ENCODE peak calls at places on chromosomes 12 and 14, in ten cellular contexts. Z, E, M, N, V, W, B, C, D and G are unnamed samples.

GRCh38 chr12:3275171-3276041 is 198.2 kb downstream of the TSPAN9 start:
- DNase-seq in Z (peak; percentile 31), E (peak; percentile 83), M (peak; percentile 62), N (peak; percentile 71), V (peak; percentile 51), W (peak; percentile 84), B (peak; percentile 80), C (peak; percentile 36), D (peak; percentile 70), G (peak; percentile 59)

GRCh38 chr12:27844427-27845090 is 64.5 kb upstream of the MANSC4 start:
- DNase-seq in Z (peak; percentile 33), E (no peak), M (no peak), N (no peak), V (no peak), W (no peak), B (no peak), C (no peak), D (no peak), G (no peak)

GRCh38 chr12:55694651-55695050 is 13.1 kb downstream of the ITGA7 start:
- DNase-seq in Z (no peak), E (no peak), M (no peak), N (no peak), V (no peak), W (no peak), B (no peak), C (no peak), D (no peak), G (no peak)

GRCh38 chr14:103711516-103712431 is 3.5 kb downstream of the XRCC3 start:
- DNase-seq in Z (peak; percentile 79), E (peak; percentile 86), M (no peak), N (peak; percentile 45), V (no peak), W (peak; percentile 84), B (no peak), C (no peak), D (peak; percentile 50), G (no peak)

GRCh38 chr14:64707661-64708060 is 3.4 kb downstream of the PLEKHG3 start:
- DNase-seq in Z (peak; percentile 98), E (peak; percentile 56), M (peak; percentile 61), N (no peak), V (no peak), W (peak; percentile 38), B (peak; percentile 88), C (peak; percentile 53), D (no peak), G (peak; percentile 85)

GRCh38 chr12:51388066-51388799 is 3.0 kb downstream of the GALNT6 start:
- DNase-seq in Z (peak; percentile 79), E (no peak), M (peak; percentile 31), N (peak; percentile 14), V (no peak), W (peak; percentile 74), B (peak; percentile 61), C (no peak), D (no peak), G (peak; percentile 34)

GRCh38 chr14:67268456-67269115 is 27.4 kb downstream of the PALS1 start:
- DNase-seq in Z (no peak), E (no peak), M (no peak), N (no peak), V (no peak), W (no peak), B (no peak), C (no peak), D (no peak), G (peak; percentile 10)

GRCh38 chr14:68947802-68948201 is 31.3 kb downstream of the ACTN1 start:
- DNase-seq in Z (no peak), E (peak; percentile 97), M (peak; percentile 76), N (peak; percentile 86), V (no peak), W (peak; percentile 93), B (peak; percentile 84), C (no peak), D (no peak), G (peak; percentile 84)

DNA sequence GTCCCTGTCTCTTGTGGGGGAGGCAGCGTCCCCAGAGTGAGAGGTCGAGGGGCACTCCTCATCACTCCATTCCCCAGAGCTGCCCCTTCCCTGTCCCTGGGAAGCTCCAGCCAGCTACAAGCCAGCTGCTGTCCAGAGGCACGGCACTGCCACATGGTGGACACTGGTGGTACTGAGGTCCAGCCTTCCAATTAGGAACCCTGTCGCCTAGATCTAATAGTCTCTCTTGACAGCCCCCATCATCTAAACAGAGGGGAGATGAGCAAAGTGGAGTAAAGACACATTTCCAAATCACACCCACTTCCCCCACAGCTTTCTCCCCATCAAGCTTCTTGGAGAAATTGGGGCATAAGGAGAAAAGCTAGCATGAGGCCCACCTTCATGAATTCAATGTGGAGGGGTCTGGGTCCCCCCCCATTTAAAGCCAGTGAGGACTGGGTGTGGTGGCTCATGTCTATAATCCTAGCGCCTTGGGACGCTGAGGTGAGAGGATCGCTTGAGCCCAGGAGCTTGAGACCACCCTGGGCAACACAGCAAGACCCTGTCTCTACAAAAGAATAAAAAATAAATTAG is 2.1 kb upstream of the INHBE start:
- DNase-seq in Z (peak; percentile 59), E (no peak), M (peak; percentile 84), N (peak; percentile 82), V (no peak), W (peak; percentile 89), B (peak; percentile 88), C (no peak), D (peak; percentile 77), G (peak; percentile 76)
- H3K4me3 ChIP-seq in Z (no peak overlapping the region), E (no peak overlapping the region), M (no peak overlapping the region), N (no peak overlapping the region), V (no peak overlapping the region), W (no peak overlapping the region), B (no peak overlapping the region), C (no peak overlapping the region), D (no peak overlapping the region), G (no peak overlapping the region)

GRCh38 chr12:6964605-6965025 is 5.8 kb downstream of the PHB2 start:
- DNase-seq in Z (no peak), E (peak; percentile 73), M (no peak), N (no peak), V (no peak), W (peak; percentile 68), B (no peak), C (no peak), D (peak; percentile 29), G (no peak)

GRCh38 chr12:6963741-6964446 is 6.6 kb downstream of the PHB2 start:
- DNase-seq in Z (no peak), E (peak; percentile 73), M (no peak), N (no peak), V (no peak), W (peak; percentile 76), B (no peak), C (no peak), D (peak; percentile 36), G (no peak)

GRCh38 chr12:6966351-6966750 is 4.1 kb downstream of the PHB2 start:
- DNase-seq in Z (no peak), E (no peak), M (no peak), N (no peak), V (no peak), W (no peak), B (peak; percentile 69), C (no peak), D (no peak), G (no peak)

GRCh38 chr12:6965714-6966113 is 4.8 kb downstream of the PHB2 start:
- DNase-seq in Z (no peak), E (no peak), M (no peak), N (no peak), V (no peak), W (no peak), B (peak; percentile 42), C (no peak), D (no peak), G (no peak)

DNA sequence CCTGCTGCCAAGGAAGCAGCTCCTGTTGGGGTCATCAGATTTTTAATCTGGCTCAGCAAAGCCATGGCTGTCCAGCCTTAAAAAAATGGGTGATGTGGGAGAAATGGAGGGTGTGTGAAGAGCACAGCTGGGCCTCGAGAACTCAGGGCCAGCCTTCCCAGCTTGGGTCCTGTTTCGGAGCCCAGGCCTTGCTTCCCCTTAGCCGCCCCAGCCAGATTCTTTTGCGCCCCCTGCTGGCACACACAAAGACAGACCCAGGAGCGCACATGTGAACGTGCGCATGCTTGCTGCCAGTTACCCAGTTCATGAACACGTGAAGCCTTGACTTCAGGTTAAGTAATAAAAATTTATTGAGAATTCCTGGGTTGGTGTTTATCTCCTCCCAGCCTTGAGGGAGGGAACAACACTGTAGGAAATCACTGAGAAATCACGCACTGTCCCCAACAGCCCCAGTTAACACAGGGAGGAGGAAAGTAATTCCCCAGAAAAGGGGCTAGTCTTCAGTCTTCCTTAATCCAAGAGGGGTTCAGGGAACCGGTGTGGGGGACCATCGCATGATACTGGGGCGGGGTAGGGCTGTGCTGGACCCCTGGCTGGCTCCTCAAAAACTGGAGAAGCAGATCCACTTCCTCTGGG is 5.3 kb downstream of the PHB2 start:
- DNase-seq in Z (peak; percentile 77), E (peak; percentile 86), M (peak; percentile 93), N (peak; percentile 90), V (peak; percentile 83), W (peak; percentile 96), B (peak; percentile 95), C (peak; percentile 79), D (peak; percentile 91), G (peak; percentile 85)
- TF ChIP-seq CTCF in Z (peak; percentile 95), E (peak; percentile 79), M (peak; percentile 89), N (peak; percentile 93), V (peak; percentile 78), W (peak; percentile 93), B (peak; percentile 94), C (peak; percentile 85), D (peak; percentile 95), G (peak; percentile 85)

DNA sequence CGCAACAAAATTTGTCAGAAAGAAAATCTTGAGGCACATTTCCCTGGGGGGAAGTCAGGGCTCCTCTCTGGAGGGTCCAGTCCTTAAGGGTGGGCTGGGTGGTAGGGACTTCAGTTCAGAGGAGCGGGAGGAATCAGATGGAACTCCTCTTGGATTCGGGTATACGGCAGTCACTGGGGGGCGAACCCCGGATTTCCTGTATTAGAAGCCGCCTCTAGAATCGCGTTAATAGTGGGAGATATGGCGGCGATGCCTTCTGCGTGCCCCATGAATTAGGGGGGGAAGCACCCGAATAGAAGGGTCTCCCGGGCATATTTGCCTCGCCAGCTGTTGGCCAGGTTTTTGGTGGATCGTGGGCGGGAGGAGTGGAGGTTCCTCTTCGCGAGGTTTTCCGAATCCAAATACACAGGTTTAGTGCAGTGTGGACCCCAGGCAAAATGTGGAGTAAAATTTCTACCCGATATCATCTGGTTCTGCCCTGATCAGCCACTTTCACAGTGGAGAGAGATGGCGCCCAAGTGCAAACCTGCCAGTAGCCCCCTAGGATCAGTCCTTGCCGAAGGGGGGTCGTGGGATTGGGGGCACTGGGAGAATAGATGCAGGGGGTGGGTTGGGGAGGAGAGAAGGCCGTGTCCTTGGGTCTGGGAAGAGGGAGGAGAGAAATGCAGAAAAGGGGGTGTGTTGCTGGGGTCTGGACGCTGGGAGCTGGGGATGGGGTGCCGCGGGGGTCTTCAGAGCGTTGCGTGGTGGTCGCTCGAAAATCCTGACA is 637 bp downstream of the MEG3 start:
- DNase-seq in Z (no peak), E (no peak), M (no peak), N (no peak), V (no peak), W (no peak), B (peak; percentile 20), C (no peak), D (no peak), G (no peak)
- H3K4me3 ChIP-seq in Z (peak overlapping the region; percentile 29), E (peak overlapping the region; percentile 65), M (peak overlapping the region; percentile 47), N (peak overlapping the region; percentile 36), V (no peak overlapping the region), W (peak overlapping the region; percentile 39), B (peak overlapping the region; percentile 82), C (peak overlapping the region; percentile 86), D (no peak overlapping the region), G (peak overlapping the region; percentile 56)

GRCh38 chr14:43540948-43541347 is 966.1 kb downstream of the FSCB start:
- DNase-seq in Z (no peak), E (no peak), M (peak; percentile 54), N (no peak), V (no peak), W (no peak), B (no peak), C (no peak), D (no peak), G (no peak)
- TF ChIP-seq CTCF in Z (no peak), E (no peak), M (no peak), N (no peak), V (no peak), W (no peak), B (no peak), C (no peak), D (no peak), G (no peak)